ENCODE peak calls at places on chromosome 15, in nine cellular contexts. Q, N, O, B, E, T, U, D and P are unnamed samples.

GRCh38 chr15:99424978-99425665 is 140.7 kb upstream of the MEF2A start:
- DNase-seq in Q (peak), N (peak), O (peak), B (peak), E (peak), T (peak), U (peak), D (no peak), P (peak)

GRCh38 chr15:78739996-78740903 is 71.0 kb downstream of the ADAMTS7 start:
- DNase-seq in Q (peak), N (peak), O (peak), B (no peak), E (peak), T (peak), U (peak), D (peak), P (no peak)

GRCh38 chr15:57580866-57581265 is 10.8 kb upstream of the MYZAP start:
- DNase-seq in Q (no peak), N (no peak), O (no peak), B (no peak), E (no peak), T (no peak), U (no peak), D (peak), P (no peak)

GRCh38 chr15:20348900-20349773 is 192.5 kb downstream of the GOLGA6L6 start:
- DNase-seq in Q (no peak), N (no peak), O (no peak), B (peak), E (no peak), T (no peak), U (peak), D (no peak), P (peak)

GRCh38 chr15:65365229-65365628 is 12.6 kb downstream of the IGDCC3 start:
- DNase-seq in Q (no peak), N (no peak), O (no peak), B (no peak), E (no peak), T (no peak), U (peak), D (peak), P (no peak)

GRCh38 chr15:65583701-65584100 is 27.2 kb downstream of the INTS14 start:
- DNase-seq in Q (peak), N (peak), O (peak), B (no peak), E (peak), T (no peak), U (no peak), D (no peak), P (no peak)

GRCh38 chr15:84832446-84833040 is 15.4 kb downstream of the ALPK3 start:
- DNase-seq in Q (no peak), N (no peak), O (no peak), B (no peak), E (no peak), T (no peak), U (no peak), D (no peak), P (no peak)

GRCh38 chr15:21267231-21267630 is 173.1 kb downstream of the POTEB3 start:
- DNase-seq in Q (no peak), N (no peak), O (no peak), B (no peak), E (no peak), T (no peak), U (no peak), D (no peak), P (no peak)

GRCh38 chr15:77529394-77530159 is 103.1 kb downstream of the LINGO1 start:
- DNase-seq in Q (no peak), N (no peak), O (no peak), B (no peak), E (no peak), T (no peak), U (peak), D (no peak), P (no peak)

GRCh38 chr15:65969865-65970832 is 100.9 kb downstream of the RAB11A start:
- DNase-seq in Q (no peak), N (no peak), O (no peak), B (no peak), E (no peak), T (no peak), U (peak), D (no peak), P (no peak)

GRCh38 chr15:87207251-87207650 is 1049.3 kb downstream of the NTRK3 start:
- DNase-seq in Q (no peak), N (no peak), O (no peak), B (no peak), E (no peak), T (no peak), U (no peak), D (no peak), P (no peak)

GRCh38 chr15:98599911-98600685 is 48.2 kb upstream of the IGF1R start:
- DNase-seq in Q (peak), N (peak), O (peak), B (peak), E (peak), T (peak), U (peak), D (no peak), P (peak)

GRCh38 chr15:55774113-55774970 is 31.4 kb upstream of the PRTG start:
- DNase-seq in Q (peak), N (peak), O (peak), B (no peak), E (peak), T (peak), U (no peak), D (peak), P (peak)

GRCh38 chr15:40456299-40456712 is 14.5 kb upstream of the CHST14 start:
- DNase-seq in Q (no peak), N (no peak), O (no peak), B (no peak), E (no peak), T (no peak), U (no peak), D (no peak), P (no peak)

GRCh38 chr15:25786040-25786439 is 77.1 kb downstream of the ATP10A start:
- DNase-seq in Q (no peak), N (no peak), O (no peak), B (no peak), E (no peak), T (no peak), U (no peak), D (no peak), P (no peak)
- TF ChIP-seq CTCF in Q (no peak), N (no peak), O (no peak), B (no peak), E (no peak), T (no peak), U (no peak), D (no peak), P (no peak)

DNA sequence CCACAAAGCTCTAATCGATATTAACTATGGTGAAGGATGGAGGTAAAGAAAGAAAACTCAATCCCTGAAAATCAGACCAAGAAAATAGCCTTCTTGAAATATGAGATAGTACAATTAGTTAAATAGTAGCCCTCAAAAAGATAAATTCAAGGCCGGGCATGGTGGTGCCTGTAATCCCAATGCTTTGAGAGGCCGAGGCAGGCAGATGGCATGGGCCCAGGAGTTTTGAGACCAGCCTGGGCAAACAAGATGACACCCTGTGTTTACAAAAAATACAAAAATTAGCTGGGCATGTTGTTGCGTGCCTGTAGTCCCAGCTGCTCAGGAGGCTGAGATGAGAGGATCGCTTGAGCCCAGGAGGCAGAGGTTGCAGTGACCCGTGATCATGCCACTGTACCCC is 31.6 kb upstream of the CEP152 start:
- DNase-seq in Q (no peak), N (no peak), O (no peak), B (no peak), E (no peak), T (no peak), U (no peak), D (no peak), P (no peak)
- H3K4me3 ChIP-seq in Q (no peak), N (no peak), O (no peak), B (no peak), E (no peak), T (no peak), U (no peak), D (no peak), P (no peak)

GRCh38 chr15:23866832-23867231 is 179.7 kb upstream of the NDN start:
- DNase-seq in Q (peak), N (no peak), O (no peak), B (no peak), E (peak), T (no peak), U (no peak), D (peak), P (no peak)
- TF ChIP-seq CTCF in Q (peak), N (no peak), O (no peak), B (peak), E (peak), T (no peak), U (no peak), D (peak), P (no peak)

DNA sequence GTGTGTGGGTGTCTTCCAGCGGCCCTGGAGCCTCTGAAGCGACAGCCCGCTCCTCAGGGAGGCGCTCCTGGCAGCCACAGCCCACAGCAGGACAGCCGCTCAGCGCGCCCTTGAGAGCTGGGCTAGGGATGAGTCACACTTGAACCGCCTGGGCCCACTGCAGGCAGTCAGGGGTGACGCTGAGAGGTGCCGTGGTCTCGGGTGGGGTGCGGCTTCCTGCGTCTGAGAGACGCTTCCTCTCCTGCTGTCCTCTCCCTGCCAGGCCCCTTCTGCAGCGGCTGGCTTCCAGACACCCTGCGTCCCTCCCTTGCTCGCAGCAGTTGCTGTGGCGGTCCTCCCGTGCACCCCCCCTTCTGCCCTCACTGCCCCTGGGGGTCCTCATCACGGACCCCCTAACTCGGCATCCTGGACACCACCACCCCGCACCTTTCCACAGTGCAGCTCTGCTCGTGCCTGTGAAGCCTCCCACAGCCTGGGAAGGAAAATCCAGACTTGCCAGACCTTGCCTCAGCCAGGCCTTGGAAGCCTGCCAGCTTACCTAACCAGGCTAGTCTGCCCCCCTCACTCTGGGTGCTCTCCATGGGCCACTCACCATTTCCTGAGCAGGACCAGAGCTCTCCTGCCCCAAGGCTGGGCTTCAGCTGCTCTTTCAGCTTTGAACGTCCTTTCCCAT is 1.1 kb upstream of the SPTBN5 start:
- DNase-seq in Q (peak), N (peak), O (peak), B (peak), E (peak), T (peak), U (peak), D (no peak), P (peak)
- H3K4me3 ChIP-seq in Q (peak), N (peak), O (no peak), B (no peak), E (no peak), T (no peak), U (peak), D (no peak), P (peak)